ENCODE peak calls at places on chromosomes 6 and 20, in seven cellular contexts. Q, Z, S, P, K, E and B are unnamed samples.

GRCh38 chr6:170523256-170524187 is 29.6 kb downstream of the PSMB1 start:
- DNase-seq in Q (no peak), Z (no peak), S (peak), P (no peak), K (no peak), E (no peak), B (peak)

GRCh38 chr6:116323863-116324262 is 44.1 kb upstream of the TSPYL1 start:
- DNase-seq in Q (no peak), Z (peak), S (no peak), P (no peak), K (no peak), E (no peak), B (no peak)

GRCh38 chr6:157999100-158000051 is 17.7 kb downstream of the SYNJ2 start:
- DNase-seq in Q (no peak), Z (no peak), S (no peak), P (peak), K (no peak), E (no peak), B (no peak)

GRCh38 chr20:19976595-19977372 is 40.4 kb upstream of the NAA20 start:
- DNase-seq in Q (no peak), Z (peak), S (peak), P (no peak), K (no peak), E (no peak), B (no peak)

GRCh38 chr6:138231399-138231886 is 13.2 kb upstream of the PBOV1 start:
- DNase-seq in Q (no peak), Z (no peak), S (no peak), P (no peak), K (no peak), E (no peak), B (no peak)

GRCh38 chr6:7052441-7052936 is 55.3 kb upstream of the RREB1 start:
- DNase-seq in Q (no peak), Z (peak), S (peak), P (no peak), K (peak), E (no peak), B (peak)

GRCh38 chr20:4722993-4723392 is 1.3 kb downstream of the PRND start:
- DNase-seq in Q (no peak), Z (no peak), S (no peak), P (no peak), K (no peak), E (no peak), B (no peak)

GRCh38 chr20:36439040-36439730 is 102.1 kb upstream of the MYL9 start:
- DNase-seq in Q (peak), Z (peak), S (peak), P (no peak), K (peak), E (peak), B (no peak)

GRCh38 chr6:101402618-101403002 is 9.1 kb downstream of the GRIK2 start:
- DNase-seq in Q (no peak), Z (peak), S (peak), P (no peak), K (no peak), E (no peak), B (no peak)

GRCh38 chr20:46568570-46569129 is 18.2 kb upstream of the OCSTAMP start:
- DNase-seq in Q (no peak), Z (no peak), S (peak), P (peak), K (peak), E (no peak), B (peak)

GRCh38 chr20:8095648-8096572 is 36.2 kb upstream of the PLCB1 start:
- DNase-seq in Q (no peak), Z (no peak), S (no peak), P (no peak), K (no peak), E (no peak), B (no peak)

GRCh38 chr6:157985378-157986155 is 3.9 kb downstream of the SYNJ2 start:
- DNase-seq in Q (no peak), Z (no peak), S (no peak), P (no peak), K (no peak), E (no peak), B (no peak)

GRCh38 chr6:15894973-15895858 is 232.4 kb upstream of the DTNBP1 start:
- DNase-seq in Q (no peak), Z (peak), S (no peak), P (no peak), K (no peak), E (no peak), B (no peak)

GRCh38 chr20:55888655-55889054 is 116.7 kb downstream of the CBLN4 start:
- DNase-seq in Q (no peak), Z (no peak), S (no peak), P (no peak), K (no peak), E (no peak), B (no peak)

GRCh38 chr20:18663932-18664331 is 76.1 kb downstream of the DTD1 start:
- DNase-seq in Q (no peak), Z (no peak), S (no peak), P (no peak), K (no peak), E (no peak), B (no peak)

GRCh38 chr6:125749864-125750691 is 646 bp downstream of the HEY2 start:
- DNase-seq in Q (no peak), Z (no peak), S (peak), P (no peak), K (no peak), E (no peak), B (peak)

GRCh38 chr6:85261250-85261649 is 188.6 kb upstream of the NT5E start:
- DNase-seq in Q (no peak), Z (no peak), S (no peak), P (no peak), K (no peak), E (no peak), B (no peak)

GRCh38 chr6:68677119-68677518 is 42.0 kb downstream of the ADGRB3 start:
- DNase-seq in Q (no peak), Z (no peak), S (no peak), P (no peak), K (no peak), E (no peak), B (no peak)

GRCh38 chr6:113672691-113673149 is 184.4 kb upstream of the MARCKS start:
- DNase-seq in Q (no peak), Z (no peak), S (peak), P (no peak), K (peak), E (no peak), B (peak)